ENCODE peak calls at places on chromosomes 4 and X, in seven cellular contexts. U is GM23248; S is CD8-positive, alpha-beta T cell; Z is esophagus muscularis mucosa; G is MG63; R is sigmoid colon; L is body of pancreas. I is an unnamed sample.

GRCh38 chrX:7926501-7926900 is 712 bp downstream of the PNPLA4 start:
- DNase-seq in G (no peak), L (no peak), Z (no peak), U (peak; percentile 10), S (no peak), R (no peak), I (no peak)

GRCh38 chr4:23023121-23023520 is 330.4 kb downstream of the GBA3 start:
- DNase-seq in Z (no peak), L (no peak), U (peak; percentile 9), S (no peak), G (no peak), R (no peak), I (no peak)

GRCh38 chr4:110527156-110527555 is 51.2 kb downstream of the ENPEP start:
- DNase-seq in S (no peak), Z (no peak), U (no peak), L (no peak), R (no peak), G (no peak), I (no peak)

GRCh38 chr4:10135252-10135651 is 18.7 kb upstream of the WDR1 start:
- DNase-seq in G (no peak), R (no peak), Z (no peak), S (no peak), L (no peak), U (no peak), I (no peak)

GRCh38 chr4:5632571-5632970 is 75.8 kb downstream of the EVC2 start:
- DNase-seq in U (no peak), R (no peak), L (no peak), Z (no peak), S (no peak), G (no peak), I (peak; percentile 50)

GRCh38 chr4:56650259-56651070 is 30.6 kb downstream of the HOPX start:
- DNase-seq in U (no peak), S (no peak), L (no peak), G (no peak), R (no peak), Z (no peak), I (peak; percentile 35)

GRCh38 chr4:186021461-186022167 is 47.3 kb upstream of the TLR3 start:
- DNase-seq in L (no peak), Z (peak; percentile 45), S (no peak), U (peak; percentile 56), G (no peak), R (no peak), I (peak; percentile 90)

GRCh38 chr4:148101235-148101634 is 341.0 kb downstream of the NR3C2 start:
- DNase-seq in S (no peak), Z (no peak), G (no peak), U (no peak), R (no peak), L (no peak), I (no peak)

GRCh38 chr4:42570221-42570620 is 86.7 kb downstream of the ATP8A1 start:
- DNase-seq in S (no peak), L (peak; percentile 81), U (no peak), R (peak; percentile 73), Z (no peak), G (peak; percentile 94), I (no peak)

GRCh38 chr4:74174941-74175340 is 17.0 kb downstream of the MTHFD2L start:
- DNase-seq in G (no peak), U (no peak), S (no peak), L (no peak), Z (no peak), R (no peak), I (no peak)

GRCh38 chrX:94051926-94052325 is 377.9 kb downstream of the FAM133A start:
- DNase-seq in Z (no peak), U (no peak), G (no peak), S (no peak), R (no peak), L (no peak), I (no peak)

GRCh38 chr4:8105303-8106100 is 53.1 kb downstream of the ABLIM2 start:
- DNase-seq in G (no peak), U (no peak), L (no peak), Z (no peak), R (no peak), S (no peak), I (peak; percentile 64)

GRCh38 chr4:138021116-138021820 is 220.9 kb downstream of the SLC7A11 start:
- DNase-seq in G (no peak), L (no peak), Z (no peak), R (no peak), U (peak; percentile 9), S (no peak), I (no peak)

GRCh38 chr4:67765928-67766327 is 11.7 kb upstream of the GNRHR start:
- DNase-seq in R (no peak), L (no peak), G (no peak), Z (no peak), U (peak; percentile 54), S (no peak), I (no peak)

GRCh38 chr4:11286533-11286932 is 142.2 kb downstream of the HS3ST1 start:
- DNase-seq in R (no peak), L (no peak), Z (no peak), G (no peak), U (no peak), S (no peak), I (no peak)

GRCh38 chrX:132218100-132218807 is 993 bp downstream of the RAP2C start:
- DNase-seq in G (peak; percentile 84), S (peak; percentile 44), L (peak; percentile 86), U (peak; percentile 89), R (peak; percentile 91), Z (peak; percentile 92), I (peak; percentile 93)

GRCh38 chr4:6854098-6854744 is 55.4 kb upstream of the TBC1D14 start:
- DNase-seq in R (no peak), Z (no peak), L (no peak), G (no peak), S (no peak), U (no peak), I (no peak)
- H3K36me3 ChIP-seq in R (no peaks in the 10 kb centered on the region), Z (no peaks in the 10 kb centered on the region), L (no peaks in the 10 kb centered on the region), G (peaks cover 3% of the 10 kb centered on the region), S (peaks cover 9% of the 10 kb centered on the region), U (peaks cover 42% of the 10 kb centered on the region), I (peaks cover 3% of the 10 kb centered on the region)

GRCh38 chr4:51895816-51896408 is 53.0 kb downstream of the DCUN1D4 start:
- DNase-seq in G (peak; percentile 74), Z (no peak), S (peak; percentile 1), R (peak; percentile 78), U (peak; percentile 83), L (peak; percentile 76), I (peak; percentile 57)

GRCh38 chr4:51895158-51895557 is 52.2 kb downstream of the DCUN1D4 start:
- DNase-seq in L (no peak), G (no peak), U (no peak), Z (no peak), R (no peak), S (no peak), I (no peak)

GRCh38 chr4:51894246-51894645 is 51.3 kb downstream of the DCUN1D4 start:
- DNase-seq in G (peak; percentile 43), R (no peak), S (no peak), L (no peak), U (peak; percentile 44), Z (no peak), I (no peak)

GRCh38 chr4:51885371-51885770 is 42.4 kb downstream of the DCUN1D4 start:
- DNase-seq in L (no peak), R (no peak), S (no peak), G (no peak), Z (no peak), U (peak; percentile 57), I (peak; percentile 51)

GRCh38 chr4:51890760-51891159 is 47.8 kb downstream of the DCUN1D4 start:
- DNase-seq in L (no peak), Z (no peak), U (no peak), S (no peak), G (no peak), R (no peak), I (no peak)
- H3K36me3 ChIP-seq in L (peaks cover 3% of the 10 kb centered on the region), Z (peaks cover 27% of the 10 kb centered on the region), U (peaks cover 44% of the 10 kb centered on the region), S (peaks cover 5% of the 10 kb centered on the region), G (peaks cover 93% of the 10 kb centered on the region), R (no peaks in the 10 kb centered on the region), I (no peaks in the 10 kb centered on the region)

GRCh38 chr4:87570290-87570689 is 38.0 kb upstream of the DSPP start:
- DNase-seq in Z (no peak), S (no peak), G (no peak), L (no peak), R (no peak), U (no peak), I (no peak)

GRCh38 chr4:87560802-87561201 is 31.6 kb upstream of the SPARCL1 start:
- DNase-seq in L (no peak), U (peak; percentile 23), S (no peak), R (no peak), G (no peak), Z (no peak), I (no peak)

GRCh38 chr4:87567191-87567590 is 38.0 kb upstream of the SPARCL1 start:
- DNase-seq in Z (no peak), R (no peak), L (no peak), S (no peak), G (no peak), U (peak; percentile 17), I (no peak)

GRCh38 chr4:87566276-87566675 is 37.1 kb upstream of the SPARCL1 start:
- DNase-seq in S (no peak), Z (no peak), R (no peak), G (no peak), L (no peak), U (no peak), I (no peak)

GRCh38 chr4:87565746-87566145 is 36.6 kb upstream of the SPARCL1 start:
- DNase-seq in R (no peak), L (no peak), Z (no peak), G (no peak), U (no peak), S (no peak), I (no peak)
- H3K36me3 ChIP-seq in R (no peaks in the 10 kb centered on the region), L (no peaks in the 10 kb centered on the region), Z (no peaks in the 10 kb centered on the region), G (no peaks in the 10 kb centered on the region), U (no peaks in the 10 kb centered on the region), S (no peaks in the 10 kb centered on the region), I (no peaks in the 10 kb centered on the region)

DNA sequence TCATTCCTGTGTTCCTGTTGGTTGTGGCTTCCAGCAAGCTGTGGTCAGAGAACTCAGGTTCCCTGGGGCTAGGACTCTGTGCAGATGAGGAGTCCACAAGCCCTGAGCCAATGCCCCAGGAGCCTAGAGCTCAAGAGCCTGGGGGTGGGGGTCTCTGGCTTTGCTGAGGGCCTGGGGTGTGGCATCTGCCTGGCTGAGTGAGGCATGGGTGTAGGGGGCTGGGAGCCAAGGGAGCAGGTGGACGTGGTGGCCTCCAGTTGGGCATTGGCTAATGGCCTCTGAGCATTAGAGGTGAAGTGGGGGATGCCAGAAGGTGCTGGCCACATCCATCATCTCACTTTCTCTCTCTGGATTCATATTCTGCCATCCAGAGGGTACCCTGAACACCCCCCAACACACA is 5.3 kb upstream of the MAMLD1 start:
- DNase-seq in U (no peak), R (no peak), Z (no peak), S (no peak), G (no peak), L (no peak), I (no peak)
- H3K36me3 ChIP-seq in U (no peaks in the 10 kb centered on the region), R (no peaks in the 10 kb centered on the region), Z (no peaks in the 10 kb centered on the region), S (no peaks in the 10 kb centered on the region), G (no peaks in the 10 kb centered on the region), L (no peaks in the 10 kb centered on the region), I (no peaks in the 10 kb centered on the region)